ENCODE peak calls at places on chromosomes 1 and 21, in six cellular contexts. I is SK-N-SH, T is A549, H is GM12878, Q is H1, O is K562. N is an unnamed sample.

GRCh38 chr1:39576016-39576657 is 453 bp downstream of the PABPC4 start:
- DNase-seq in T (no peak), Q (no peak), O (peak), I (peak), H (no peak), N (no peak)

GRCh38 chr1:45394342-45394741 is 54.1 kb upstream of the MUTYH start:
- DNase-seq in Q (no peak), H (peak), O (no peak), T (no peak), I (no peak), N (no peak)

GRCh38 chr1:214476229-214476957 is 75.0 kb downstream of the PTPN14 start:
- DNase-seq in Q (no peak), I (no peak), T (no peak), O (no peak), H (no peak), N (no peak)

GRCh38 chr1:84298336-84298687 is 3.2 kb upstream of the SAMD13 start:
- DNase-seq in Q (no peak), T (peak), O (peak), H (no peak), I (peak), N (peak)

GRCh38 chr1:23865543-23865930 is 2.6 kb downstream of the FUCA1 start:
- DNase-seq in I (no peak), T (no peak), H (peak), Q (no peak), O (no peak), N (peak)

GRCh38 chr1:16213013-16213412 is 561 bp upstream of the ARHGEF19 start:
- DNase-seq in I (no peak), T (no peak), H (no peak), Q (no peak), O (no peak), N (no peak)

GRCh38 chr1:9239622-9240401 is 5.2 kb downstream of the H6PD start:
- DNase-seq in O (no peak), Q (no peak), H (no peak), I (no peak), T (no peak), N (peak)

GRCh38 chr1:181445436-181445835 is 37.9 kb upstream of the CACNA1E start:
- DNase-seq in T (no peak), H (no peak), O (no peak), I (no peak), Q (no peak), N (no peak)

GRCh38 chr1:227774051-227774720 is 39.0 kb downstream of the SNAP47 start:
- DNase-seq in T (no peak), H (no peak), O (no peak), Q (no peak), I (no peak), N (no peak)

GRCh38 chr1:24490101-24490781 is 12.4 kb upstream of the RCAN3 start:
- DNase-seq in I (no peak), T (no peak), H (no peak), O (no peak), Q (no peak), N (no peak)

GRCh38 chr1:36008546-36009197 is 75.2 kb upstream of the TEKT2 start:
- DNase-seq in T (peak), I (no peak), Q (no peak), O (no peak), H (no peak), N (peak)

GRCh38 chr1:246602194-246602593 is 35.9 kb downstream of the CNST start:
- DNase-seq in T (no peak), I (no peak), O (no peak), H (no peak), Q (no peak), N (peak)

GRCh38 chr1:9835758-9836631 is 12.2 kb upstream of the CLSTN1 start:
- DNase-seq in H (no peak), T (no peak), O (no peak), I (peak), Q (no peak), N (peak)

GRCh38 chr1:93595266-93595665 is 86.4 kb downstream of the BCAR3 start:
- DNase-seq in H (no peak), Q (no peak), I (no peak), T (no peak), O (no peak), N (peak)

GRCh38 chr1:19728413-19729145 is 63.9 kb downstream of the HTR6 start:
- DNase-seq in T (no peak), Q (no peak), O (no peak), H (no peak), I (no peak), N (no peak)

GRCh38 chr21:26842300-26842699 is 2.9 kb downstream of the ADAMTS1 start:
- DNase-seq in O (no peak), T (no peak), I (no peak), Q (no peak), H (no peak), N (peak)

GRCh38 chr1:207822124-207822601 is 70.3 kb downstream of the CD46 start:
- DNase-seq in O (no peak), T (no peak), Q (no peak), I (no peak), H (peak), N (no peak)

GRCh38 chr1:202161151-202162048 is 998 bp upstream of the PTPN7 start:
- DNase-seq in O (peak), I (no peak), H (no peak), T (no peak), Q (no peak), N (no peak)

GRCh38 chr1:202160377-202160940 is at the start of gene PTPN7:
- DNase-seq in I (no peak), T (no peak), H (peak), Q (no peak), O (peak), N (no peak)

GRCh38 chr1:202163281-202164270 is 3.2 kb upstream of the PTPN7 start:
- DNase-seq in I (no peak), Q (no peak), O (no peak), H (no peak), T (no peak), N (no peak)

GRCh38 chr1:202162418-202163280 is 2.2 kb upstream of the PTPN7 start:
- DNase-seq in O (peak), H (no peak), Q (no peak), T (no peak), I (no peak), N (no peak)

DNA sequence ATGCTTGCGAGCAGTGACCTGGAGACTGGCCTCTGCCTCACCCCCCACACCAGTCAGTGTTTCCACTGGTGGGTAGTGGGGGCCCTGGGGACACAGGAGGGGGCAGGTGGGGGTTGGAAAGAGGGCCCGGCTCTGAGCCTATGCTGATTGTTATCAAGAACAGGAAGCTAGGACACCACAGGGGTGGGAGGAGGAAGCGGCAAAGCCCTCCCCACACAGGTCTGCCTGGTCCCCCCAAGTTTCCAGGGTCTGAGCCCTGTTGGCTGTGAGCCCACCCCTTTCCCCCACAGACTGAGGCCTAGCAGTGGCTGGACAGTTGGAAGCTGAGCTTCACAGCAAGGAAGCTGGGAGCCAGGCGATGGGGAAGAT is 1.6 kb upstream of the PTPN7 start:
- DNase-seq in T (no peak), O (peak), I (no peak), H (peak), Q (no peak), N (no peak)
- TF ChIP-seq RFX5 in T (no peak), O (no peak), I (no peak), H (no peak), Q (no peak), N (no peak)

GRCh38 chr1:29682918-29683314 is 446.6 kb downstream of the PTPRU start:
- DNase-seq in I (peak), H (no peak), T (no peak), Q (no peak), O (no peak), N (peak)

GRCh38 chr1:29682171-29682917 is 446.0 kb downstream of the PTPRU start:
- DNase-seq in Q (no peak), T (no peak), I (peak), O (no peak), H (no peak), N (no peak)

GRCh38 chr1:29685387-29685786 is 449.1 kb downstream of the PTPRU start:
- DNase-seq in Q (no peak), H (no peak), T (no peak), O (no peak), I (no peak), N (no peak)

GRCh38 chr1:29683472-29683871 is 447.1 kb downstream of the PTPRU start:
- DNase-seq in T (no peak), I (no peak), Q (no peak), O (no peak), H (no peak), N (no peak)

DNA sequence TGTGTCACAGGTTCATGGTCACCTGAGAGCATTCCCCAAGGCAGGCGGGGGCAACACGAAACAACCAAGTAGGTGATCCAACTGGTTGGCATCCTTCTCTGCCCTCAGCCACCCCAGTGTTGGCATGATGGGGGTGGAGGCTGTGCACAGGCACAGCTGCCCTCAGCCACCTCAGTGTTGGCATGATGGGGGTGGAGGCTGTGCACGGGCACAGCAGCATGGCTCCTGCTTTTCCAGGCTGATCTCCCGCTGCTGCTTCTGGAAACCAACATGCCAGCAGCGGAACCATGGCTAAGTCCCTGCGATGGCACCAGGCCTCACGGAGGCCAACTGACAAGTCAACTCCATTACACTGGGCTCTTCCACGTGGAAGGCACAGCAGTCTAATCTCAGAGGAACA is 447.8 kb downstream of the PTPRU start:
- DNase-seq in T (no peak), H (no peak), O (no peak), I (no peak), Q (no peak), N (no peak)
- TF ChIP-seq RFX5 in T (no peak), H (no peak), O (no peak), I (no peak), Q (no peak), N (no peak)

DNA sequence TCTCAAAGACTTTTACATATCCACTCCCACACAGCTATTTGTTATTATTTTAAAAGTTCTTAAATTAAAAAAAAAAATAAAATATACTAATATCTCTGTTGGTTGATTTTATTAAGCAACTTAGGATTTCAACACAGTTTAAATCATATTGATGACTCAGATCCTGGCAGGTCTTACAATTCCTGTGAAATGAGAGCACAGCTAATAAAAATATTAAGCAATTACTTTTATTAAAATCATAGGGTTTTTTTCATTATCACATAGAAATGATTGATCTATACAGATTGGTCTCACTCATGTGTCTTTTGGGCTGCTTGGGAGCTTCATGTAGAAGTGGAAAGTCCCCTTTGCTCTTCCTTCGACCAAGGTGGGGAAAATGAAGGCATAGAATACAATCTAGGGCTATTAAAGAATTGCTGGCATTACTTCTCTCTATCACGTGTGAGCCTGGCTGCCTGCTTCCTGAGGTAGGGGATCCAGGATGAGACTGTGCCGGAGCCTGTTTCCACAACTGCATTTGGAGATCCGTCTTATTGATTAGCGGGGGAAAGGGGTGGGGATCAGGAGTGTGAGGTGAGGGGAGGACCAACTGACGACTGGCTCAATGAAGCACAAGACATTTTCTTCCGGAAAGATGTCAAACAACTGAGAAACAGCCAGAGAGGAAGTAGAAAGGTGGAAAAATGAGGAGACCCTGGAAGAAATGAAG is 858.0 kb downstream of the USP25 start:
- DNase-seq in O (no peak), H (no peak), T (no peak), Q (no peak), I (peak), N (peak)
- TF ChIP-seq RFX5 in O (no peak), H (no peak), T (no peak), Q (no peak), I (no peak), N (no peak)

DNA sequence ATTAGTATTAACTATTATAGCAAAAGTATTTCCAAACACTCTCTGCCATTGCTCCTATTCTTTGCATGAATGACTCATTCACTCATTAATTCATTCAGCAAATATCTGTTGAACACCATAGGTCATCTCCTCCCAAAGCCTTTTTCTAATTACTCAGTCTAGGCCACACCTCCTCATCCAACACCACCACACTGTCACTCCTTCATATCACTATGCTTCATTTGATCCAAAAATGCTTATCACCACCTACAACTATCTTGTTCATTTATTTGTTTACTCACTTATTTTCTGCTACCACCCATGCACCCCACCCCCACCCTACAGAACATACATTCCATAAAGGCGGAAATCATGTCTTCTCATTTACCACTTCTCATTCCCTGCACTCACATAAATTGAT is 94.4 kb upstream of the TNFSF4 start:
- DNase-seq in H (no peak), T (no peak), O (peak), I (no peak), Q (no peak), N (no peak)
- TF ChIP-seq RFX5 in H (no peak), T (no peak), O (no peak), I (no peak), Q (no peak), N (no peak)